ENCODE peak calls at places on chromosomes 12 and 14, in seven cellular contexts. One of them, this sample, is unnamed.

GRCh38 chr12:51970904-51971646 is 19.6 kb downstream of the ACVR1B start:
- DNase-seq in activated CD4-positive, alpha-beta T cell treated with anti-CD3 and anti-CD28 coated beads, Interleukin-2, amount 50 U/mL, for 1 hour: peak; percentile 20
- DNase-seq in left ventricle myocardium superior: no peak
- DNase-seq in iPS-NIHi11: peak; percentile 73
- DNase-seq in progenitor cell of endocrine pancreas: peak; percentile 17
- DNase-seq in NCI-H1105: no peak
- DNase-seq in NCI-H2081: no peak
- DNase-seq in this sample: no peak

GRCh38 chr12:92411687-92412086 is 266.0 kb upstream of the BTG1 start:
- DNase-seq in NCI-H2081: no peak
- DNase-seq in NCI-H1105: no peak
- DNase-seq in iPS-NIHi11: no peak
- DNase-seq in progenitor cell of endocrine pancreas: no peak
- DNase-seq in left ventricle myocardium superior: no peak
- DNase-seq in activated CD4-positive, alpha-beta T cell treated with anti-CD3 and anti-CD28 coated beads, Interleukin-2, amount 50 U/mL, for 1 hour: no peak
- DNase-seq in this sample: no peak

GRCh38 chr12:14959126-14959440 is 2.3 kb downstream of the ARHGDIB start:
- DNase-seq in iPS-NIHi11: no peak
- DNase-seq in left ventricle myocardium superior: no peak
- DNase-seq in activated CD4-positive, alpha-beta T cell treated with anti-CD3 and anti-CD28 coated beads, Interleukin-2, amount 50 U/mL, for 1 hour: peak; percentile 23
- DNase-seq in progenitor cell of endocrine pancreas: no peak
- DNase-seq in NCI-H1105: no peak
- DNase-seq in NCI-H2081: no peak
- DNase-seq in this sample: no peak

GRCh38 chr12:56687225-56688128 is 607 bp downstream of the PTGES3 start:
- DNase-seq in activated CD4-positive, alpha-beta T cell treated with anti-CD3 and anti-CD28 coated beads, Interleukin-2, amount 50 U/mL, for 1 hour: peak; percentile 58
- DNase-seq in progenitor cell of endocrine pancreas: peak; percentile 41
- DNase-seq in NCI-H2081: peak; percentile 33
- DNase-seq in iPS-NIHi11: no peak
- DNase-seq in left ventricle myocardium superior: peak; percentile 64
- DNase-seq in NCI-H1105: no peak
- DNase-seq in this sample: peak; percentile 64

GRCh38 chr12:89760783-89761182 is 52.1 kb upstream of the ATP2B1 start:
- DNase-seq in left ventricle myocardium superior: no peak
- DNase-seq in iPS-NIHi11: no peak
- DNase-seq in NCI-H2081: no peak
- DNase-seq in activated CD4-positive, alpha-beta T cell treated with anti-CD3 and anti-CD28 coated beads, Interleukin-2, amount 50 U/mL, for 1 hour: no peak
- DNase-seq in progenitor cell of endocrine pancreas: no peak
- DNase-seq in NCI-H1105: no peak
- DNase-seq in this sample: no peak

GRCh38 chr12:89160716-89161123 is 191.6 kb downstream of the DUSP6 start:
- DNase-seq in progenitor cell of endocrine pancreas: no peak
- DNase-seq in left ventricle myocardium superior: peak; percentile 65
- DNase-seq in iPS-NIHi11: no peak
- DNase-seq in activated CD4-positive, alpha-beta T cell treated with anti-CD3 and anti-CD28 coated beads, Interleukin-2, amount 50 U/mL, for 1 hour: no peak
- DNase-seq in NCI-H2081: no peak
- DNase-seq in NCI-H1105: no peak
- DNase-seq in this sample: no peak

GRCh38 chr12:51388066-51388799 is 3.0 kb downstream of the GALNT6 start:
- DNase-seq in left ventricle myocardium superior: no peak
- DNase-seq in iPS-NIHi11: no peak
- DNase-seq in activated CD4-positive, alpha-beta T cell treated with anti-CD3 and anti-CD28 coated beads, Interleukin-2, amount 50 U/mL, for 1 hour: no peak
- DNase-seq in progenitor cell of endocrine pancreas: no peak
- DNase-seq in NCI-H2081: no peak
- DNase-seq in NCI-H1105: no peak
- DNase-seq in this sample: no peak

GRCh38 chr12:93164103-93164880 is 213.4 kb upstream of the NUDT4 start:
- DNase-seq in iPS-NIHi11: no peak
- DNase-seq in NCI-H2081: no peak
- DNase-seq in NCI-H1105: no peak
- DNase-seq in activated CD4-positive, alpha-beta T cell treated with anti-CD3 and anti-CD28 coated beads, Interleukin-2, amount 50 U/mL, for 1 hour: no peak
- DNase-seq in progenitor cell of endocrine pancreas: no peak
- DNase-seq in left ventricle myocardium superior: no peak
- DNase-seq in this sample: no peak

GRCh38 chr14:74368441-74368840 is 20.2 kb downstream of the VRTN start:
- DNase-seq in iPS-NIHi11: no peak
- DNase-seq in activated CD4-positive, alpha-beta T cell treated with anti-CD3 and anti-CD28 coated beads, Interleukin-2, amount 50 U/mL, for 1 hour: no peak
- DNase-seq in progenitor cell of endocrine pancreas: no peak
- DNase-seq in NCI-H1105: no peak
- DNase-seq in left ventricle myocardium superior: no peak
- DNase-seq in NCI-H2081: no peak
- DNase-seq in this sample: no peak

GRCh38 chr14:87045956-87046355 is 947.0 kb downstream of the GALC start:
- DNase-seq in iPS-NIHi11: no peak
- DNase-seq in left ventricle myocardium superior: no peak
- DNase-seq in NCI-H2081: no peak
- DNase-seq in activated CD4-positive, alpha-beta T cell treated with anti-CD3 and anti-CD28 coated beads, Interleukin-2, amount 50 U/mL, for 1 hour: no peak
- DNase-seq in NCI-H1105: no peak
- DNase-seq in progenitor cell of endocrine pancreas: no peak
- DNase-seq in this sample: no peak

GRCh38 chr14:105419305-105420091 is at the start of gene MTA1:
- DNase-seq in left ventricle myocardium superior: peak; percentile 73
- DNase-seq in activated CD4-positive, alpha-beta T cell treated with anti-CD3 and anti-CD28 coated beads, Interleukin-2, amount 50 U/mL, for 1 hour: peak; percentile 40
- DNase-seq in NCI-H2081: peak; percentile 48
- DNase-seq in progenitor cell of endocrine pancreas: no peak
- DNase-seq in NCI-H1105: peak; percentile 38
- DNase-seq in iPS-NIHi11: peak; percentile 90
- DNase-seq in this sample: no peak

GRCh38 chr12:103851127-103851526 is 10.1 kb upstream of the NT5DC3 start:
- DNase-seq in progenitor cell of endocrine pancreas: no peak
- DNase-seq in activated CD4-positive, alpha-beta T cell treated with anti-CD3 and anti-CD28 coated beads, Interleukin-2, amount 50 U/mL, for 1 hour: no peak
- DNase-seq in iPS-NIHi11: no peak
- DNase-seq in NCI-H2081: no peak
- DNase-seq in left ventricle myocardium superior: no peak
- DNase-seq in NCI-H1105: no peak
- DNase-seq in this sample: no peak

GRCh38 chr12:66598081-66598480 is 80.8 kb downstream of the GRIP1 start:
- DNase-seq in NCI-H1105: no peak
- DNase-seq in progenitor cell of endocrine pancreas: no peak
- DNase-seq in left ventricle myocardium superior: no peak
- DNase-seq in iPS-NIHi11: no peak
- DNase-seq in NCI-H2081: no peak
- DNase-seq in activated CD4-positive, alpha-beta T cell treated with anti-CD3 and anti-CD28 coated beads, Interleukin-2, amount 50 U/mL, for 1 hour: no peak
- DNase-seq in this sample: no peak

GRCh38 chr12:65823481-65824313 is 586 bp upstream of the HMGA2 start:
- DNase-seq in left ventricle myocardium superior: peak; percentile 56
- DNase-seq in NCI-H1105: peak; percentile 54
- DNase-seq in activated CD4-positive, alpha-beta T cell treated with anti-CD3 and anti-CD28 coated beads, Interleukin-2, amount 50 U/mL, for 1 hour: no peak
- DNase-seq in NCI-H2081: no peak
- DNase-seq in iPS-NIHi11: peak; percentile 73
- DNase-seq in progenitor cell of endocrine pancreas: peak; percentile 39
- DNase-seq in this sample: no peak

GRCh38 chr12:111429760-111430417 is 24.2 kb downstream of the SH2B3 start:
- DNase-seq in iPS-NIHi11: no peak
- DNase-seq in activated CD4-positive, alpha-beta T cell treated with anti-CD3 and anti-CD28 coated beads, Interleukin-2, amount 50 U/mL, for 1 hour: peak; percentile 64
- DNase-seq in NCI-H2081: no peak
- DNase-seq in progenitor cell of endocrine pancreas: no peak
- DNase-seq in NCI-H1105: no peak
- DNase-seq in left ventricle myocardium superior: peak; percentile 30
- DNase-seq in this sample: peak; percentile 52

GRCh38 chr12:77724367-77724957 is 106.2 kb upstream of the NAV3 start:
- DNase-seq in activated CD4-positive, alpha-beta T cell treated with anti-CD3 and anti-CD28 coated beads, Interleukin-2, amount 50 U/mL, for 1 hour: no peak
- DNase-seq in iPS-NIHi11: peak; percentile 21
- DNase-seq in progenitor cell of endocrine pancreas: no peak
- DNase-seq in NCI-H2081: peak; percentile 39
- DNase-seq in NCI-H1105: peak; percentile 35
- DNase-seq in left ventricle myocardium superior: no peak
- DNase-seq in this sample: no peak

GRCh38 chr12:13435535-13435934 is 239.0 kb downstream of the EMP1 start:
- DNase-seq in iPS-NIHi11: peak; percentile 30
- DNase-seq in NCI-H1105: no peak
- DNase-seq in activated CD4-positive, alpha-beta T cell treated with anti-CD3 and anti-CD28 coated beads, Interleukin-2, amount 50 U/mL, for 1 hour: no peak
- DNase-seq in NCI-H2081: no peak
- DNase-seq in progenitor cell of endocrine pancreas: no peak
- DNase-seq in left ventricle myocardium superior: no peak
- DNase-seq in this sample: no peak

GRCh38 chr12:2322554-2323120 is 269.9 kb downstream of the CACNA1C start:
- DNase-seq in iPS-NIHi11: no peak
- DNase-seq in NCI-H2081: no peak
- DNase-seq in activated CD4-positive, alpha-beta T cell treated with anti-CD3 and anti-CD28 coated beads, Interleukin-2, amount 50 U/mL, for 1 hour: no peak
- DNase-seq in progenitor cell of endocrine pancreas: no peak
- DNase-seq in left ventricle myocardium superior: no peak
- DNase-seq in NCI-H1105: peak; percentile 94
- DNase-seq in this sample: no peak

GRCh38 chr14:28412076-28412475 is 354.5 kb upstream of the FOXG1 start:
- DNase-seq in iPS-NIHi11: no peak
- DNase-seq in NCI-H2081: no peak
- DNase-seq in activated CD4-positive, alpha-beta T cell treated with anti-CD3 and anti-CD28 coated beads, Interleukin-2, amount 50 U/mL, for 1 hour: no peak
- DNase-seq in progenitor cell of endocrine pancreas: no peak
- DNase-seq in left ventricle myocardium superior: no peak
- DNase-seq in NCI-H1105: no peak
- DNase-seq in this sample: no peak

GRCh38 chr12:51393676-51394545 is 2.7 kb upstream of the GALNT6 start:
- DNase-seq in iPS-NIHi11: peak; percentile 1
- DNase-seq in NCI-H1105: no peak
- DNase-seq in left ventricle myocardium superior: no peak
- DNase-seq in progenitor cell of endocrine pancreas: no peak
- DNase-seq in activated CD4-positive, alpha-beta T cell treated with anti-CD3 and anti-CD28 coated beads, Interleukin-2, amount 50 U/mL, for 1 hour: peak; percentile 46
- DNase-seq in NCI-H2081: no peak
- DNase-seq in this sample: peak; percentile 23

GRCh38 chr12:78797201-78797931 is 67.2 kb upstream of the SYT1 start:
- DNase-seq in left ventricle myocardium superior: no peak
- DNase-seq in activated CD4-positive, alpha-beta T cell treated with anti-CD3 and anti-CD28 coated beads, Interleukin-2, amount 50 U/mL, for 1 hour: no peak
- DNase-seq in progenitor cell of endocrine pancreas: no peak
- DNase-seq in NCI-H1105: no peak
- DNase-seq in iPS-NIHi11: no peak
- DNase-seq in NCI-H2081: no peak
- DNase-seq in this sample: no peak

GRCh38 chr12:24480766-24481449 is 468.0 kb downstream of the BCAT1 start:
- DNase-seq in left ventricle myocardium superior: no peak
- DNase-seq in iPS-NIHi11: no peak
- DNase-seq in NCI-H2081: no peak
- DNase-seq in activated CD4-positive, alpha-beta T cell treated with anti-CD3 and anti-CD28 coated beads, Interleukin-2, amount 50 U/mL, for 1 hour: no peak
- DNase-seq in progenitor cell of endocrine pancreas: no peak
- DNase-seq in NCI-H1105: no peak
- DNase-seq in this sample: no peak

GRCh38 chr12:111410229-111411186 is 4.8 kb downstream of the SH2B3 start:
- DNase-seq in progenitor cell of endocrine pancreas: no peak
- DNase-seq in left ventricle myocardium superior: peak; percentile 66
- DNase-seq in NCI-H2081: no peak
- DNase-seq in iPS-NIHi11: no peak
- DNase-seq in activated CD4-positive, alpha-beta T cell treated with anti-CD3 and anti-CD28 coated beads, Interleukin-2, amount 50 U/mL, for 1 hour: no peak
- DNase-seq in NCI-H1105: no peak
- DNase-seq in this sample: no peak

GRCh38 chr12:45726594-45727300 is 2.8 kb upstream of the ARID2 start:
- DNase-seq in iPS-NIHi11: peak; percentile 27
- DNase-seq in progenitor cell of endocrine pancreas: peak; percentile 51
- DNase-seq in NCI-H1105: peak; percentile 40
- DNase-seq in NCI-H2081: no peak
- DNase-seq in left ventricle myocardium superior: peak; percentile 74
- DNase-seq in activated CD4-positive, alpha-beta T cell treated with anti-CD3 and anti-CD28 coated beads, Interleukin-2, amount 50 U/mL, for 1 hour: no peak
- DNase-seq in this sample: no peak

GRCh38 chr12:123532021-123532420 is 1.5 kb downstream of the RILPL1 start:
- DNase-seq in activated CD4-positive, alpha-beta T cell treated with anti-CD3 and anti-CD28 coated beads, Interleukin-2, amount 50 U/mL, for 1 hour: no peak
- DNase-seq in left ventricle myocardium superior: no peak
- DNase-seq in progenitor cell of endocrine pancreas: no peak
- DNase-seq in NCI-H2081: no peak
- DNase-seq in NCI-H1105: no peak
- DNase-seq in iPS-NIHi11: no peak
- DNase-seq in this sample: no peak

GRCh38 chr12:12716151-12716844 is 870 bp upstream of the CDKN1B start:
- DNase-seq in NCI-H2081: no peak
- DNase-seq in NCI-H1105: no peak
- DNase-seq in activated CD4-positive, alpha-beta T cell treated with anti-CD3 and anti-CD28 coated beads, Interleukin-2, amount 50 U/mL, for 1 hour: peak; percentile 17
- DNase-seq in progenitor cell of endocrine pancreas: no peak
- DNase-seq in iPS-NIHi11: no peak
- DNase-seq in left ventricle myocardium superior: no peak
- DNase-seq in this sample: peak; percentile 50

GRCh38 chr14:104706733-104707628 is 17.0 kb upstream of the ADSS1 start:
- DNase-seq in progenitor cell of endocrine pancreas: no peak
- DNase-seq in left ventricle myocardium superior: no peak
- DNase-seq in activated CD4-positive, alpha-beta T cell treated with anti-CD3 and anti-CD28 coated beads, Interleukin-2, amount 50 U/mL, for 1 hour: no peak
- DNase-seq in NCI-H1105: no peak
- DNase-seq in NCI-H2081: no peak
- DNase-seq in iPS-NIHi11: no peak
- DNase-seq in this sample: no peak